ENCODE peak calls at places on chromosomes 1 and 21, in eight cellular contexts. B is tibial artery, O is kidney tubule cell, K is occipital lobe, F is AG09309, R is ovary, I is NAMALWA, E is cardiac septum. S is an unnamed sample.

GRCh38 chr1:201748331-201748730 is 80.6 kb upstream of the IPO9 start:
- DNase-seq in B (peak; percentile 78), O (peak; percentile 88), K (no peak), F (peak; percentile 88), R (no peak), I (no peak), E (no peak), S (peak; percentile 63)

GRCh38 chr1:20785907-20786309 is 1.2 kb downstream of the HP1BP3 start:
- DNase-seq in B (no peak), O (no peak), K (no peak), F (no peak), R (no peak), I (no peak), E (no peak), S (no peak)

GRCh38 chr1:204421441-204421840 is 9.8 kb upstream of the PPP1R15B start:
- DNase-seq in B (no peak), O (no peak), K (no peak), F (no peak), R (no peak), I (no peak), E (no peak), S (no peak)

GRCh38 chr1:10229903-10230302 is 19.5 kb downstream of the KIF1B start:
- DNase-seq in B (no peak), O (no peak), K (no peak), F (no peak), R (no peak), I (no peak), E (no peak), S (no peak)

GRCh38 chr1:213474054-213474453 is 423.0 kb downstream of the RPS6KC1 start:
- DNase-seq in B (no peak), O (no peak), K (no peak), F (no peak), R (peak; percentile 36), I (no peak), E (no peak), S (no peak)

GRCh38 chr1:7991504-7992440 is 30.3 kb downstream of the PARK7 start:
- DNase-seq in B (no peak), O (no peak), K (no peak), F (no peak), R (no peak), I (no peak), E (peak; percentile 26), S (no peak)

GRCh38 chr1:201026746-201027145 is 3.2 kb upstream of the KIF21B start:
- DNase-seq in B (no peak), O (no peak), K (no peak), F (no peak), R (no peak), I (peak; percentile 47), E (no peak), S (no peak)

GRCh38 chr1:219442575-219442974 is 170.3 kb downstream of the ZC3H11B start:
- DNase-seq in B (no peak), O (peak; percentile 71), K (no peak), F (peak; percentile 56), R (no peak), I (no peak), E (no peak), S (no peak)

GRCh38 chr1:241706967-241707366 is 54.9 kb downstream of the WDR64 start:
- DNase-seq in B (no peak), O (peak; percentile 90), K (no peak), F (peak; percentile 31), R (no peak), I (no peak), E (no peak), S (no peak)

GRCh38 chr1:247407180-247407616 is 8.8 kb upstream of the NLRP3 start:
- DNase-seq in B (no peak), O (no peak), K (no peak), F (no peak), R (no peak), I (no peak), E (peak; percentile 80), S (no peak)

GRCh38 chr1:53341521-53341895 is 13.6 kb upstream of the LRP8 start:
- DNase-seq in B (peak; percentile 45), O (no peak), K (no peak), F (no peak), R (no peak), I (no peak), E (peak; percentile 26), S (no peak)

GRCh38 chr1:26780344-26780957 is 7.3 kb upstream of the PIGV start:
- DNase-seq in B (no peak), O (no peak), K (no peak), F (no peak), R (no peak), I (no peak), E (no peak), S (no peak)

GRCh38 chr1:30771005-30771404 is 13.4 kb upstream of the LAPTM5 start:
- DNase-seq in B (no peak), O (no peak), K (no peak), F (no peak), R (no peak), I (no peak), E (no peak), S (no peak)

GRCh38 chr21:41378849-41379248 is 17.0 kb downstream of the MX2 start:
- DNase-seq in B (peak; percentile 54), O (no peak), K (no peak), F (no peak), R (no peak), I (no peak), E (no peak), S (no peak)

GRCh38 chr1:227889047-227889862 is 58.5 kb downstream of the WNT9A start:
- DNase-seq in B (peak; percentile 55), O (no peak), K (no peak), F (no peak), R (peak; percentile 20), I (no peak), E (peak; percentile 63), S (no peak)

GRCh38 chr1:41494351-41495170 is 10.1 kb upstream of the EDN2 start:
- DNase-seq in B (no peak), O (no peak), K (no peak), F (no peak), R (no peak), I (no peak), E (no peak), S (no peak)

GRCh38 chr1:175385316-175385715 is 192.7 kb upstream of the KIAA0040 start:
- DNase-seq in B (no peak), O (peak; percentile 13), K (no peak), F (no peak), R (no peak), I (no peak), E (no peak), S (no peak)

GRCh38 chr1:196029410-196029809 is 578.8 kb downstream of the KCNT2 start:
- DNase-seq in B (no peak), O (no peak), K (no peak), F (no peak), R (no peak), I (no peak), E (no peak), S (no peak)

GRCh38 chr1:61138305-61138704 is 55.9 kb downstream of the NFIA start:
- DNase-seq in B (no peak), O (no peak), K (no peak), F (no peak), R (no peak), I (no peak), E (no peak), S (no peak)

GRCh38 chr1:38614861-38615260 is 244.7 kb downstream of the RRAGC start:
- DNase-seq in B (no peak), O (no peak), K (no peak), F (no peak), R (no peak), I (no peak), E (no peak), S (no peak)

GRCh38 chr1:173925306-173926242 is 8.4 kb upstream of the SERPINC1 start:
- DNase-seq in B (no peak), O (no peak), K (no peak), F (no peak), R (no peak), I (no peak), E (no peak), S (no peak)

GRCh38 chr21:38140192-38140905 is 116.4 kb upstream of the KCNJ15 start:
- DNase-seq in B (peak; percentile 69), O (peak; percentile 25), K (no peak), F (no peak), R (no peak), I (no peak), E (no peak), S (no peak)

GRCh38 chr1:224894915-224895314 is 34.6 kb upstream of the DNAH14 start:
- DNase-seq in B (no peak), O (peak; percentile 16), K (no peak), F (no peak), R (no peak), I (peak; percentile 15), E (no peak), S (peak; percentile 52)

GRCh38 chr1:201737350-201738060 is 91.5 kb upstream of the IPO9 start:
- DNase-seq in B (no peak), O (no peak), K (peak; percentile 40), F (no peak), R (no peak), I (no peak), E (peak; percentile 80), S (no peak)

GRCh38 chr1:101438359-101438758 is 201.5 kb downstream of the S1PR1 start:
- DNase-seq in B (no peak), O (no peak), K (no peak), F (no peak), R (no peak), I (peak; percentile 50), E (no peak), S (no peak)

GRCh38 chr1:87151500-87152421 is 176.9 kb upstream of the LMO4 start:
- DNase-seq in B (peak; percentile 79), O (peak; percentile 84), K (peak; percentile 30), F (peak; percentile 34), R (peak; percentile 59), I (no peak), E (peak; percentile 84), S (no peak)

GRCh38 chr1:76868154-76868882 is 1.0 kb downstream of the ST6GALNAC5 start:
- DNase-seq in B (peak; percentile 70), O (peak; percentile 46), K (peak; percentile 67), F (no peak), R (peak; percentile 59), I (no peak), E (no peak), S (no peak)

GRCh38 chr1:28594661-28595411 is 2.8 kb downstream of the RAB42 start:
- DNase-seq in B (no peak), O (peak; percentile 92), K (no peak), F (no peak), R (no peak), I (no peak), E (no peak), S (no peak)

GRCh38 chr1:240242601-240243144 is 151.0 kb downstream of the FMN2 start:
- DNase-seq in B (no peak), O (no peak), K (no peak), F (peak; percentile 59), R (no peak), I (no peak), E (no peak), S (peak; percentile 73)

GRCh38 chr1:43932786-43933385 is 715 bp upstream of the ARTN start:
- DNase-seq in B (no peak), O (peak; percentile 59), K (no peak), F (no peak), R (no peak), I (no peak), E (no peak), S (no peak)

GRCh38 chr1:46757256-46757955 is 38.5 kb upstream of the EFCAB14 start:
- DNase-seq in B (no peak), O (peak; percentile 76), K (no peak), F (no peak), R (no peak), I (no peak), E (no peak), S (no peak)

GRCh38 chr1:226027861-226028260 is 28.7 kb upstream of the SDE2 start:
- DNase-seq in B (no peak), O (no peak), K (no peak), F (no peak), R (no peak), I (no peak), E (no peak), S (no peak)

S was measured in COLO829.